ENCODE peak calls at places on chromosome 6, in four cellular contexts. D is CD8-positive, alpha-beta T cell; S is cardiac muscle cell; L is endothelial cell. C is an unnamed sample.

GRCh38 chr6:90811596-90812226 is 224.8 kb upstream of the MAP3K7 start:
- DNase-seq in D (no peak), S (no peak), L (no peak), C (no peak)

GRCh38 chr6:78867370-78868040 is at the start of gene IRAK1BP1:
- DNase-seq in D (peak; percentile 86), S (peak; percentile 88), L (peak; percentile 83), C (peak; percentile 95)

GRCh38 chr6:87756858-87757257 is 54.8 kb upstream of the AKIRIN2 start:
- DNase-seq in S (peak; percentile 87), D (no peak), L (no peak), C (peak; percentile 93)

GRCh38 chr6:5457036-5457435 is 195.7 kb downstream of the FARS2 start:
- DNase-seq in S (peak; percentile 20), L (no peak), D (no peak), C (peak; percentile 56)

GRCh38 chr6:14002176-14002947 is 77.6 kb downstream of the RNF182 start:
- DNase-seq in S (no peak), D (no peak), L (no peak), C (no peak)

GRCh38 chr6:7996538-7997225 is 67.5 kb downstream of the BLOC1S5 start:
- DNase-seq in D (no peak), S (peak; percentile 92), L (no peak), C (no peak)

GRCh38 chr6:48916523-48917050 is 546.5 kb downstream of the MMUT start:
- DNase-seq in D (no peak), L (no peak), S (no peak), C (no peak)

GRCh38 chr6:131945971-131946370 is 5.2 kb downstream of the CCN2 start:
- DNase-seq in D (no peak), L (no peak), S (no peak), C (no peak)